ENCODE peak calls at places on chromosomes 13 and 19, in four cellular contexts. B, Q, M and Y are unnamed samples.

GRCh38 chr13:41222259-41222852 is 28.0 kb upstream of the KBTBD7 start:
- DNase-seq in M (peak), Q (peak), B (no peak), Y (peak)

GRCh38 chr19:15180451-15181390 is 20.1 kb downstream of the NOTCH3 start:
- DNase-seq in Q (no peak), M (no peak), B (peak), Y (no peak)

GRCh38 chr19:38004505-38005223 is 97.7 kb downstream of the SIPA1L3 start:
- DNase-seq in Q (peak), M (peak), B (peak), Y (peak)

GRCh38 chr19:18590273-18591272 is 2.0 kb downstream of the REX1BD start:
- DNase-seq in Q (peak), B (peak), M (peak), Y (peak)

GRCh38 chr19:32416749-32417469 is 11.3 kb downstream of the DPY19L3 start:
- DNase-seq in B (no peak), M (peak), Q (no peak), Y (no peak)

GRCh38 chr13:99357149-99357596 is 50.0 kb upstream of the GPR183 start:
- DNase-seq in Q (peak), B (no peak), M (peak), Y (no peak)

GRCh38 chr19:14149509-14149994 is 13.2 kb upstream of the ASF1B start:
- DNase-seq in Q (no peak), B (peak), M (no peak), Y (peak)

GRCh38 chr19:17503240-17503639 is 8.2 kb upstream of the PGLS start:
- DNase-seq in M (no peak), Q (no peak), B (no peak), Y (no peak)

GRCh38 chr19:5113633-5114586 is 145.0 kb downstream of the KDM4B start:
- DNase-seq in M (no peak), B (peak), Q (no peak), Y (no peak)

GRCh38 chr13:97068964-97069815 is 74.9 kb upstream of the OXGR1 start:
- DNase-seq in M (no peak), B (no peak), Q (peak), Y (no peak)

GRCh38 chr13:50626031-50626643 is 217.4 kb downstream of the DLEU7 start:
- DNase-seq in Q (peak), B (no peak), M (peak), Y (no peak)

GRCh38 chr13:76769238-76769859 is 116.9 kb downstream of the KCTD12 start:
- DNase-seq in Q (no peak), B (no peak), M (peak), Y (no peak)

GRCh38 chr19:7869453-7869909 is 4.7 kb downstream of the PRR36 start:
- DNase-seq in B (peak), Q (peak), M (no peak), Y (peak)

GRCh38 chr19:28595722-28596121 is 617.2 kb downstream of the UQCRFS1 start:
- DNase-seq in B (no peak), Q (no peak), M (no peak), Y (no peak)

GRCh38 chr19:40744554-40745401 is 5.5 kb downstream of the ACTMAP start:
- DNase-seq in M (no peak), Q (peak), B (no peak), Y (no peak)

GRCh38 chr13:109938255-109938936 is 152.0 kb upstream of the IRS2 start:
- DNase-seq in Q (peak), M (peak), B (no peak), Y (peak)

GRCh38 chr19:47729468-47729798 is 15.9 kb upstream of the NOP53 start:
- DNase-seq in Q (peak), M (peak), B (peak), Y (no peak)

GRCh38 chr13:105573134-105573533 is 962.3 kb downstream of the EFNB2 start:
- DNase-seq in B (no peak), M (no peak), Q (no peak), Y (no peak)

GRCh38 chr13:95038949-95039348 is 262.3 kb downstream of the ABCC4 start:
- DNase-seq in M (no peak), Q (no peak), B (no peak), Y (no peak)

GRCh38 chr13:78958019-78958418 is 299.1 kb upstream of the OBI1 start:
- DNase-seq in B (no peak), Q (no peak), M (no peak), Y (no peak)

GRCh38 chr19:1040476-1041271 is 767 bp downstream of the ABCA7 start:
- DNase-seq in Q (peak), M (peak), B (peak), Y (peak)

GRCh38 chr13:85142351-85142750 is 656.9 kb downstream of the SLITRK6 start:
- DNase-seq in Q (no peak), B (no peak), M (no peak), Y (no peak)

GRCh38 chr19:13172335-13173128 is 22.3 kb downstream of the IER2 start:
- DNase-seq in Q (peak), B (peak), M (peak), Y (peak)

GRCh38 chr19:39677931-39678889 is 22.5 kb downstream of the LGALS16 start:
- DNase-seq in B (no peak), Q (peak), M (no peak), Y (peak)

GRCh38 chr19:47433121-47433520 is 13.8 kb upstream of the MEIS3 start:
- DNase-seq in Q (no peak), B (no peak), M (no peak), Y (no peak)

GRCh38 chr13:88745013-88745412 is 1073.8 kb downstream of the SLITRK5 start:
- DNase-seq in Q (no peak), M (no peak), B (no peak), Y (no peak)

GRCh38 chr19:42529248-42529764 is 1.0 kb upstream of the CEACAM1 start:
- DNase-seq in B (peak), M (no peak), Q (peak), Y (no peak)

GRCh38 chr19:2021453-2022140 is 6.1 kb upstream of the BTBD2 start:
- DNase-seq in M (no peak), Q (no peak), B (no peak), Y (no peak)

GRCh38 chr19:36963262-36963661 is 47.1 kb downstream of the ZNF568 start:
- DNase-seq in Q (no peak), B (no peak), M (no peak), Y (no peak)

GRCh38 chr13:72805663-72806341 is 23.9 kb downstream of the PIBF1 start:
- DNase-seq in B (no peak), Q (peak), M (no peak), Y (no peak)

GRCh38 chr13:36801035-36801434 is 18.0 kb upstream of the RFXAP start:
- DNase-seq in Q (no peak), B (no peak), M (no peak), Y (no peak)

GRCh38 chr19:48837586-48838191 is 1.4 kb upstream of the HSD17B14 start:
- DNase-seq in B (no peak), Q (no peak), M (no peak), Y (no peak)

GRCh38 chr19:48835734-48836088 is 580 bp downstream of the HSD17B14 start:
- DNase-seq in Q (peak), M (peak), B (peak), Y (peak)

GRCh38 chr19:48837081-48837524 is 812 bp upstream of the HSD17B14 start:
- DNase-seq in Q (peak), B (peak), M (peak), Y (peak)

GRCh38 chr19:48833977-48834376 is 2.3 kb downstream of the HSD17B14 start:
- DNase-seq in Q (no peak), B (no peak), M (no peak), Y (no peak)

DNA sequence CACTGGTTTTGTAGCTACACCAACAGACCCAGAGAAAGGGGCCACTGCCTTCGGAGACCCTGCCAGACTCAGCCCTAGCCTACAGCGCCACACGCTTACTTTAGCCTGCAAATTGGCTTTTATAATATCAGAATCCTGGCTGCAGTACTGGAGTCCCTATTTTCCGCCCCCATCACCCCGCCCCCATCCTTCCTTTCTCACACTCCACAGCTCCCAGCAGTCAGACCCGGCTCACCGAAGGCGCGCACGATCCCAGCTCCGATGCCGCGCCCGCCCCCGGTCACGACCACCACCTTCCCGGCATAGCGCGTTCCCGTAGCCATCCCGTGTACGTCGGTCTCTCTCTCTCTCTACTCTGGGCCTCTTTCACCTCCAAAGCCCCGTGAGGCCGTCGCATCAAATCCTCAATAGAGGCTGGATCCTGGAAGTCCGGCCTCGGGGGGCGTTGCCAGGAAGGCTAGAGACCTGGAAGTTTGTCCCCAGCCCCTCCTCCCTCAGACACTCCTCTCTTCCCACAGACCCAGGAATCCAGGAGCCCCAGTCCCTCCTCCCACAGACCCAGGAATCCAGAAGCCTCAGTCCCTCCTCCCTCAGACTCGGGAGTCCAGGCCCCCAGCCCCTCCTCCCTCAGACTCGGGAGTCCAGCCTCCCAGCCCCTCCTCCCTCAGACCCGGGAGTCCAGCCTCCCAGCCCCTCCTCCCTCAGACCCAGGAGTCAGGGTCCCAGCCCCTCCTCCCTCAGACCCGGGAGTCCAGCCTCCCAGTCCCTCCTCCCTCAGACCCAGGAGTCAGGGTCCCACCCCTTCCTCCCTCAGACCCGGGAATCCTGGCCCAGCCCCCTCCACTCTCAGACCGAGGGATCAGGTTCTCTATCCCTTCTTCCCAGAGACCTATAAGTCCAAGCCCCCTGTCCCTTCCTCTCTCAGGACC is at the start of gene HSD17B14:
- DNase-seq in B (no peak), M (peak), Q (peak), Y (no peak)
- TF ChIP-seq CTCF in B (no peak), M (no peak), Q (no peak), Y (peak)

DNA sequence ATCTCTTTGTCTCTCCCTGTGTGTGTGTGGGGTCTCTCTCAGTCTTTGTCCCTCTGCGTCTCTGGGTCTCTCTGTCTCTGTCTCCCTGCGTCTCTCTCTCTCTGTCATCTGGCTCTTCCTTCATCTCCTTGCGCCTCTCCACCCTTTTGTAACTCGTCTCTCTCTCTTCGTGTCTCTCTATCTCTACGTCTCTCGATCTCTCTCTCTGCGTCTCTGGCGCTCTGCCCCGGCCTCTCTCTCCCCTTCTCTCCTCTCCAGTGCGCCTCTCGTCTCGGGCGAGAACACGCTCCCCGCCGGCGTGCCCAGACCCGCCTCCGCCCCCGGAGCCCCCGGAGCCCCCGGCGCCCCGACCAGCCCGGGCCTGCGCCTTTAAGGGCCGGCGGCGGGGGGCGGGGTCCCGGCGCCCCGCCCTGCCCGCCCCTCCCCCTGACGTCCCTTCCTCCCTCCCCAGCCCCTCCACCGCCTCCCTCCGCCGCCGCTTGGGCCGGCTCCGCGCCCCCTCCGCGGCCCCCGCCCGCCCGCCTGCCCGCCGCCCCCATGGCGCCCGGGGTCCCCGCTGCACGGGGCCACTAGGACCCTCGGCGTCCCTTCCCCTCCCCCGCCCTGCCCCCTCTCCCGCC is at the start of gene MARK4:
- DNase-seq in Q (peak), M (no peak), B (peak), Y (peak)
- TF ChIP-seq CTCF in Q (no peak), M (no peak), B (no peak), Y (no peak)

GRCh38 chr19:49888478-49888901 is 8.2 kb downstream of the IL4I1 start:
- DNase-seq in M (no peak), B (no peak), Q (no peak), Y (no peak)

GRCh38 chr19:49890349-49891311 is 6.1 kb downstream of the IL4I1 start:
- DNase-seq in B (no peak), M (no peak), Q (no peak), Y (no peak)

GRCh38 chr19:49889038-49889686 is 7.5 kb downstream of the IL4I1 start:
- DNase-seq in Q (no peak), B (no peak), M (no peak), Y (no peak)

GRCh38 chr19:49891393-49891792 is 5.3 kb downstream of the IL4I1 start:
- DNase-seq in M (no peak), B (no peak), Q (no peak), Y (no peak)

GRCh38 chr19:49889687-49890348 is 6.9 kb downstream of the IL4I1 start:
- DNase-seq in B (peak), Q (peak), M (peak), Y (peak)
- TF ChIP-seq CTCF in B (peak), Q (peak), M (peak), Y (peak)

GRCh38 chr13:51996660-51997059 is 14.6 kb downstream of the ATP7B start:
- DNase-seq in B (no peak), Q (no peak), M (no peak), Y (no peak)

GRCh38 chr13:51997641-51998330 is 13.5 kb downstream of the ATP7B start:
- DNase-seq in B (no peak), Q (peak), M (no peak), Y (no peak)

GRCh38 chr13:51999525-51999924 is 11.7 kb downstream of the ATP7B start:
- DNase-seq in M (peak), B (peak), Q (no peak), Y (peak)

GRCh38 chr13:51998723-51999471 is 12.4 kb downstream of the ATP7B start:
- DNase-seq in B (no peak), Q (no peak), M (no peak), Y (no peak)

GRCh38 chr13:51995677-51996551 is 15.3 kb downstream of the ATP7B start:
- DNase-seq in B (peak), Q (no peak), M (peak), Y (no peak)
- TF ChIP-seq CTCF in B (no peak), Q (no peak), M (no peak), Y (no peak)

DNA sequence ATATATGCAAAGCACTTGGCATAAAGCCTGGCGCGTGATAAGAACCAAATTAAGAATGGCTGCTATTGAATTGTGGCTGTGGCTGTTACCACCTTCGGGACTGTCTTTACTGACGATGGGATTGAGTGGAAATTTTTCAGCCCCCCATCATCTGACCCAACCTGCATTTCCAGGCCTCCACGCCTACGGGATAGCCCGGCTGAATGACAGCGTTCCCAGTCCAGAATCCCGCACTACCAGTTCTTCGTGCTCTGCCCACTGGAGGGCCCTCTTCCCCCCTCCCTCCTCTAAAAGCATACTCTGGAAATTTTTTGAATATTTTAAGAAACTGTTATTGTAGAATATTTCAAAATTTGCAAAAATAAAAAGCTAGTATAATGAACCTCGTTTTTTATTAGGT is 11.0 kb downstream of the KRTDAP start:
- DNase-seq in M (no peak), Q (no peak), B (no peak), Y (no peak)
- TF ChIP-seq CTCF in M (no peak), Q (no peak), B (no peak), Y (no peak)

GRCh38 chr13:102903659-102904407 is 58.0 kb downstream of the ERCC5 start:
- DNase-seq in B (no peak), M (no peak), Q (peak), Y (no peak)
- TF ChIP-seq CTCF in B (no peak), M (peak), Q (peak), Y (peak)

GRCh38 chr13:48126944-48127814 is 32.3 kb upstream of the MED4 start:
- DNase-seq in B (peak), Q (peak), M (peak), Y (peak)
- TF ChIP-seq CTCF in B (peak), Q (peak), M (peak), Y (peak)

GRCh38 chr13:112868308-112868707 is 100.7 kb upstream of the MCF2L start:
- DNase-seq in Q (no peak), M (no peak), B (no peak), Y (no peak)
- TF ChIP-seq CTCF in Q (no peak), M (no peak), B (no peak), Y (no peak)

DNA sequence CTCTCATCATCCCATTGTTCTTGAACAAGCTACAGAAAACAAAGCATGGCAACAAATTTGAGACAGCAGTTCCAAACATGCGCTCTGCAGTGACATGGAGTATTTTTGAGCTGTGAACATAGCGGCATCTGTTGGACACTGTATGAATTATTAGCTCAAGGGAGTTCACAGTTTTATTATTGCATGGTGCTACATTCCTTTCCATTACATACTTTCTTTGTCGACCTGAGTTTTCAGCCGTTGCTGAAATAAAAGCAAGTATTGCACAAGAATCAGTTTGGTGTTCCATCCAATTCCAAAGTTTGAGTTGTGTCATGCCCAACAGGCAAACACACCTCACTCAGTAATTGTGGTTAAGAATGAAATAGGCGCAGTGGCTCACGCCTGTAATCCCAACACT is 30.1 kb upstream of the METTL21C start:
- DNase-seq in B (no peak), M (peak), Q (peak), Y (no peak)
- TF ChIP-seq CTCF in B (no peak), M (peak), Q (peak), Y (peak)